ENCODE peak calls at places on chromosomes 11 and 22, in seven cellular contexts. P is HepG2, L is ovary, W is GM12891, N is upper lobe of left lung, M is gastrocnemius medialis, V is lower leg skin. G is an unnamed sample.

GRCh38 chr11:134945993-134946392 is 534.0 kb upstream of the B3GAT1 start:
- DNase-seq in N (no peak), P (no peak), M (no peak), L (no peak), W (no peak), V (no peak), G (no peak)

GRCh38 chr11:134170909-134171281 is 52.9 kb downstream of the NCAPD3 start:
- DNase-seq in V (no peak), W (no peak), M (no peak), N (no peak), L (no peak), P (no peak), G (no peak)

GRCh38 chr11:47616726-47617416 is 22.7 kb upstream of the C1QTNF4 start:
- DNase-seq in N (no peak), L (peak), P (peak), W (no peak), V (peak), M (no peak), G (peak)

GRCh38 chr11:134542401-134543143 is 130.5 kb upstream of the B3GAT1 start:
- DNase-seq in M (no peak), V (no peak), W (no peak), P (no peak), L (no peak), N (no peak), G (no peak)

GRCh38 chr11:128250482-128250881 is 336.9 kb downstream of the ETS1 start:
- DNase-seq in L (no peak), M (no peak), N (no peak), W (no peak), P (no peak), V (no peak), G (no peak)

GRCh38 chr11:64385953-64386704 is 27.2 kb downstream of the RPS6KA4 start:
- DNase-seq in N (peak), W (no peak), L (no peak), P (peak), V (no peak), M (no peak), G (no peak)

GRCh38 chr11:2930705-2931415 is 1.6 kb upstream of the PHLDA2 start:
- DNase-seq in M (no peak), N (peak), P (peak), V (no peak), L (no peak), W (peak), G (no peak)

GRCh38 chr11:131763193-131763890 is 392.9 kb downstream of the NTM start:
- DNase-seq in P (no peak), W (no peak), M (no peak), N (no peak), L (no peak), V (no peak), G (no peak)

GRCh38 chr11:32210601-32211000 is 119.7 kb downstream of the RCN1 start:
- DNase-seq in M (no peak), N (no peak), L (no peak), P (no peak), W (no peak), V (no peak), G (no peak)

GRCh38 chr11:70500076-70500847 is 101.9 kb downstream of the CTTN start:
- DNase-seq in W (no peak), P (no peak), L (no peak), V (no peak), M (no peak), N (no peak), G (no peak)

GRCh38 chr11:70502677-70503076 is 104.3 kb downstream of the CTTN start:
- DNase-seq in L (no peak), M (no peak), P (no peak), W (no peak), V (no peak), N (no peak), G (no peak)

GRCh38 chr11:70503201-70503877 is 105.0 kb downstream of the CTTN start:
- DNase-seq in V (no peak), L (no peak), P (no peak), N (no peak), M (no peak), W (no peak), G (no peak)

GRCh38 chr11:70501026-70501901 is 102.9 kb downstream of the CTTN start:
- DNase-seq in N (no peak), W (no peak), V (no peak), L (no peak), P (no peak), M (no peak), G (no peak)

GRCh38 chr11:70501933-70502540 is 103.7 kb downstream of the CTTN start:
- DNase-seq in M (no peak), V (no peak), W (no peak), N (no peak), P (no peak), L (no peak), G (no peak)
- TF ChIP-seq POLR2A in M (no peak), V (no peak), W (no peak), N (no peak), P (no peak), L (no peak), G (no peak)

GRCh38 chr11:12681462-12681861 is 7.2 kb downstream of the TEAD1 start:
- DNase-seq in P (no peak), M (no peak), W (no peak), L (no peak), N (no peak), V (no peak), G (no peak)
- TF ChIP-seq POLR2A in P (no peak), M (no peak), W (no peak), L (no peak), N (no peak), V (no peak), G (no peak)

GRCh38 chr11:125264091-125265022 is 99.8 kb downstream of the PKNOX2 start:
- DNase-seq in L (no peak), P (no peak), M (no peak), W (no peak), N (no peak), V (no peak), G (no peak)
- TF ChIP-seq POLR2A in L (no peak), P (no peak), M (no peak), W (no peak), N (no peak), V (no peak), G (no peak)

DNA sequence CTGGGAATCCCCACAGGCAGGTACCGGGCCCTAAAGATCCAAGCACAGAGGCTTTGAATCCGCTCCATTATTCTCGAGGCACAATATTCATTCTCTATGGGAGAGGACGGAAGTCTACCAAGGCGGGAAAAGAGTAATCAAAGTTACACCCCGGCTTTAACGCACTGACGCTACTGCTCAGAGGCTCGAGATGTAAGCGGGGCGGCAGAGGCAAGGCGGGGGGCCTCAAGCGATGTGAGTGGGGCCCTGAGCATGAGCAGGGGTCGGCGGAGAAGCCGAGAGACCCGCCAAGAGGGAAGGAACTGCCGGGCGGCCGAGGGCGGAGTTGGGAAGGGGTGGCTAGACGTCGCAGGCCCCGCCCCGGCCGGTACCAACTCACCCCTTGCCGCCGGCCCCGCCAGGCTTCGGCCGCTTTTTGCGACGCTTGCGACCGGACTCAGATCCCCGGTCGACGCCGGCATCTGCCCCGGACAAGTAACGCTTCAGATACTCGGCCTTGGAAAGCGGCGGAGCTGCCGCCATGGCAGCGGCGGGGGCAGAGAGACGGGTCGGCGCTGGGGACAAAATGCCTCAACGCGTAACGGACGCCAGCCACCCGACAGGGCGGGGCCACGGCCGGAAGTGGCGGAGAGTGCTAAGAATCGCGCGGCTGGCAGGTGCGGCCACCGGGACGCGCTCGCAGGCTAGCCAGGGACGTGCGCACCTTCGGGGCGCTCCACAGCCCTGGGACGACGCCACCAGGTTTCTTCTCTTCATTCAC is at the start of gene BUD13:
- DNase-seq in V (peak), W (peak), P (peak), M (peak), N (peak), L (peak), G (peak)
- TF ChIP-seq POLR2A in V (no peak), W (peak), P (peak), M (peak), N (peak), L (peak), G (peak)

GRCh38 chr11:125343732-125344131 is 152.3 kb downstream of the FEZ1 start:
- DNase-seq in N (no peak), W (no peak), M (no peak), V (no peak), P (no peak), L (peak), G (no peak)

GRCh38 chr11:125338886-125339811 is 156.9 kb downstream of the FEZ1 start:
- DNase-seq in M (no peak), L (peak), N (no peak), P (no peak), V (no peak), W (no peak), G (peak)

GRCh38 chr11:125343086-125343731 is 152.9 kb downstream of the FEZ1 start:
- DNase-seq in M (no peak), V (no peak), P (no peak), L (no peak), N (no peak), W (no peak), G (no peak)

GRCh38 chr11:125342281-125342980 is 153.6 kb downstream of the FEZ1 start:
- DNase-seq in N (no peak), P (no peak), V (no peak), W (no peak), M (no peak), L (no peak), G (no peak)

DNA sequence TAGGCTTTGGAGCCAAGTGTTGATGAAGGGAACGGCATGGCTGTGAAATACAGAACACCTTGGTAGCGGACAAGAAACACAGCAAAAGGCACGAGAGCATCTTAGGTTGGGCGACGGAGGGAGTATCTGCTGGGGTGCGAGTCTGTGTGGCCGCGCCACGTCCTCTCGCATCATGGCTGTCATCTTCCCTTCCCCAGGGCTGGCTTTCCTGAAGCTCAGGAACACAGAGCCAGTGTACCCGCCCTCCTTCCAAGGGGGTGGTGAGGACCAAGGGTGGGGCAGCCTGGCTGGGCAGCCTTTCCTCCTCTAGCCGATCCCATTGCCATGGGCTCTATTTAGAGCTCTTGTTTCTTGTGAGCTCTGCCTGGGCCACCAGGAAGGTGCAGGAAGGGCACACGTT is 154.4 kb downstream of the FEZ1 start:
- DNase-seq in W (no peak), V (no peak), P (no peak), M (no peak), N (no peak), L (no peak), G (no peak)
- TF ChIP-seq POLR2A in W (no peak), V (no peak), P (no peak), M (no peak), N (no peak), L (no peak), G (no peak)

GRCh38 chr11:107282195-107282594 is 175.4 kb downstream of the CWF19L2 start:
- DNase-seq in V (no peak), W (no peak), N (no peak), L (no peak), P (peak), M (no peak), G (no peak)
- TF ChIP-seq POLR2A in V (no peak), W (no peak), N (no peak), L (no peak), P (no peak), M (no peak), G (no peak)

DNA sequence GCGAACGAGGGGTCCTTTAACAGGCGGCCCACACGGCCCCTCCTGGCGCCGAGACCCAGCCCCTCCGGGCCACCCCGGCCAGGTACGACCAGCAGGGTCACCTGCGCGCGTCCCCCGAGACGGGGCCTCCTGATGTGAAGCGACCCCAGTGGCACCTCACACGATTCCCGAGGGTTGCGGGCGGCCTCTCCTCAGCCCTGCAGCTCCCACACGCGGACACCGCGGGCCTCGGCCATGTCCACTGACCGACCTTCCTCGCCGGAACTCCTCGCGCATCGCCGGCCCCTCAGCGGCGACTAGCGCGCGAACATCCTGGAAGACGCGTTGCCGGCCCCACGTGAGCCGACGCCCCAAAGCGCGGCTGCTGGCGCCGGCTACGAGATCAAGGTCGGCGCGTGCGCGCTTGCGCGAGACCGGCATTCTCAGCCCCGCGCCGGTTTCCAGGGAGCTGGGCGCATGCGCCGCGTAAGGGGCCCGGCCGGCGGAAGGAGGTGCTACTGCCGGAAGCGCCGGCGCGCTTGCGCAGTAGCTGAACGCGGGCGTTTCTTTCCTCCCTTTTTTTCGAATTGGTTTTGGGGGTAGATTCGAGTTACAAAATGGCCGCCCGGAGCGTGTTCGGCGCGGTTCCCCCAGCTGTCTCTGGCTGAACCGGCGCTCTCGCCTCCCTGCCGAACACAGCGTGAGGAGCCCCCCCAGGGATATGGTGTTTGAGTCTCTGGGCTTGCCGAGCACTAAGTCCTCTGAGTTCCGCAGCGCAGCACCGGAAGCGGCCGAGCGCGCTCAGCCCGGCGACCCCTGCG is at the start of gene NUP50:
- DNase-seq in M (peak), N (peak), L (peak), W (peak), P (peak), V (peak), G (peak)
- TF ChIP-seq POLR2A in M (peak), N (peak), L (peak), W (peak), P (peak), V (no peak), G (peak)

GRCh38 chr22:50014655-50015401 is 2.3 kb upstream of the IL17REL start:
- DNase-seq in M (no peak), N (no peak), W (peak), L (no peak), P (no peak), V (no peak), G (no peak)

GRCh38 chr22:50015451-50016307 is 3.1 kb upstream of the IL17REL start:
- DNase-seq in M (no peak), N (no peak), W (peak), P (no peak), V (no peak), L (no peak), G (no peak)

GRCh38 chr22:50016988-50017700 is 4.6 kb upstream of the IL17REL start:
- DNase-seq in L (no peak), W (no peak), V (no peak), N (peak), M (no peak), P (no peak), G (no peak)

GRCh38 chr22:50017701-50018224 is 5.2 kb upstream of the IL17REL start:
- DNase-seq in N (no peak), W (no peak), L (no peak), M (no peak), P (no peak), V (no peak), G (no peak)

DNA sequence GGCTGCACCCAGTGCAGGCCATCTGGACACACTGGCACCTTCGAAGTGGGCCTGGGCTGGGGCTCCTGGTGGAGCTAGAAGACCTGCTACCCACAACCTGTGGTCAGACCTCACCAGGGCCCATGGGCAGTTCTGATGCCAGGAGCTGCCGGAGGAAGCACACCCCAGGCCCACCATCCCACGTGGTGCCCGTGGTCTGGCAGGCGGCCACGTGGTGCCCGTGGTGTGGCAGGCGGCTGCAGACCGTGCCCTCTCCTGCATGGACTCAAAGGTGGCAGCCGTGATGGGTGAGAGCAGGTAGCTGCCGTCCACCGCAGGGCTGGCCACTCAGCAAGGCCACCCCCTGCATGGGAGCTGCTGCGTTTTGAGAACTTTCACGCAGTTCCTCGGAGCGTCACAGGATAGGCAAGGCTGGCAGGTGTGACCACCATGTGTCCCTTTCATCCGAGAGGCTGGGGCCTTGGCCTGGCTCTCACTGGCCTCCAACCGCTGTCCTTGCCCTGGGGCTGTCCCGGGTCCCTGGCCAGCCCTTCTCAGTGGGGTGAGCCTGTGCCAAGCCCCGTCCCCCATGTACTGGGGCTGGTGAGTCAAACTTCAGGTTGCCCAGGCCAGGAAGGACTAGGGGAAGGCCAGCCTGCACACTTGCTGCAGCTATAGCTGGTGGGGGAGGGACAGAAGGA is 3.9 kb upstream of the IL17REL start:
- DNase-seq in L (no peak), V (no peak), M (no peak), P (no peak), W (no peak), N (peak), G (no peak)
- TF ChIP-seq POLR2A in L (no peak), V (no peak), M (no peak), P (no peak), W (no peak), N (no peak), G (no peak)